ENCODE peak calls at places on chromosomes 12 and 14, in four cellular contexts. F, Z, E and L are unnamed samples.

GRCh38 chr12:124162151-124163110 is 132.5 kb upstream of the RFLNA start:
- DNase-seq in F (no peak), Z (no peak), E (no peak), L (peak)

GRCh38 chr12:111408116-111408440 is 2.4 kb downstream of the SH2B3 start:
- DNase-seq in F (no peak), Z (no peak), E (no peak), L (no peak)

GRCh38 chr12:6542209-6543009 is 8.1 kb downstream of the GAPDH start:
- DNase-seq in F (no peak), Z (no peak), E (no peak), L (no peak)

GRCh38 chr14:54809767-54810166 is 92.9 kb downstream of the GCH1 start:
- DNase-seq in F (no peak), Z (no peak), E (no peak), L (no peak)

GRCh38 chr12:79927772-79928474 is 7.0 kb downstream of the PPP1R12A start:
- DNase-seq in F (peak), Z (no peak), E (peak), L (peak)

GRCh38 chr12:78035913-78036658 is 205.4 kb downstream of the NAV3 start:
- DNase-seq in F (no peak), Z (peak), E (no peak), L (no peak)

GRCh38 chr14:66918527-66918926 is 270.7 kb upstream of the GARIN2 start:
- DNase-seq in F (no peak), Z (no peak), E (no peak), L (no peak)

GRCh38 chr12:66132408-66132807 is 1.9 kb upstream of the LLPH start:
- DNase-seq in F (no peak), Z (no peak), E (no peak), L (no peak)

GRCh38 chr12:45402288-45402687 is 186.4 kb downstream of the ANO6 start:
- DNase-seq in F (no peak), Z (no peak), E (no peak), L (no peak)

GRCh38 chr14:33693237-33693636 is 257.6 kb downstream of the EGLN3 start:
- DNase-seq in F (no peak), Z (no peak), E (no peak), L (no peak)

GRCh38 chr12:13628067-13628466 is 353.3 kb downstream of the GRIN2B start:
- DNase-seq in F (no peak), Z (no peak), E (no peak), L (no peak)

GRCh38 chr12:19846561-19846960 is 407.3 kb downstream of the AEBP2 start:
- DNase-seq in F (no peak), Z (no peak), E (no peak), L (no peak)

GRCh38 chr14:70888681-70889175 is 18.5 kb upstream of the PCNX1 start:
- DNase-seq in F (no peak), Z (peak), E (no peak), L (peak)

GRCh38 chr14:100168515-100168914 is 9.1 kb upstream of the DEGS2 start:
- DNase-seq in F (no peak), Z (no peak), E (no peak), L (no peak)

GRCh38 chr14:54209501-54210231 is 187.1 kb upstream of the CDKN3 start:
- DNase-seq in F (no peak), Z (no peak), E (no peak), L (no peak)

GRCh38 chr12:102234599-102234998 is 37.0 kb upstream of the PMCH start:
- DNase-seq in F (no peak), Z (no peak), E (no peak), L (no peak)

GRCh38 chr14:21525995-21526671 is at the start of gene SALL2:
- DNase-seq in F (peak), Z (peak), E (peak), L (peak)

GRCh38 chr14:63727231-63727735 is 582 bp downstream of the SGPP1 start:
- DNase-seq in F (no peak), Z (peak), E (no peak), L (peak)

GRCh38 chr14:55980970-55981369 is 137.2 kb upstream of the PELI2 start:
- DNase-seq in F (no peak), Z (no peak), E (no peak), L (no peak)

GRCh38 chr12:51009038-51009437 is 17.1 kb downstream of the SLC11A2 start:
- DNase-seq in F (peak), Z (peak), E (peak), L (peak)

GRCh38 chr12:99960312-99960711 is 24.4 kb downstream of the ANKS1B start:
- DNase-seq in F (no peak), Z (no peak), E (no peak), L (no peak)